ENCODE peak calls at places on chromosomes 16 and 17, in four cellular contexts. T is GM12878, G is HepG2, X is K562. Z is an unnamed sample.

GRCh38 chr17:51228177-51228576 is 31.7 kb downstream of the MBTD1 start:
- DNase-seq in G (no peak), X (no peak), T (no peak), Z (no peak)

GRCh38 chr17:83193336-83194188 is 114.2 kb downstream of the METRNL start:
- DNase-seq in G (no peak), T (no peak), X (no peak), Z (no peak)

GRCh38 chr17:40109471-40109824 is 9.1 kb upstream of the NR1D1 start:
- DNase-seq in T (no peak), X (no peak), G (peak; percentile 57), Z (no peak)

GRCh38 chr16:31371619-31372484 is 16.9 kb downstream of the ITGAX start:
- DNase-seq in T (no peak), X (no peak), G (peak; percentile 53), Z (no peak)

GRCh38 chr17:28018439-28019070 is 23.9 kb upstream of the NLK start:
- DNase-seq in T (no peak), G (no peak), X (no peak), Z (no peak)

GRCh38 chr17:38584350-38584925 is 21.3 kb downstream of the SRCIN1 start:
- DNase-seq in T (no peak), G (peak; percentile 41), X (peak; percentile 84), Z (peak; percentile 73)

GRCh38 chr16:22313876-22314470 is 16.8 kb downstream of the POLR3E start:
- DNase-seq in X (no peak), G (no peak), T (no peak), Z (no peak)

GRCh38 chr16:77169650-77170236 is 21.2 kb upstream of the MON1B start:
- DNase-seq in T (no peak), G (peak; percentile 52), X (peak; percentile 60), Z (peak; percentile 50)

GRCh38 chr16:3501783-3502400 is 1.1 kb downstream of the CLUAP1 start:
- DNase-seq in G (no peak), X (no peak), T (no peak), Z (no peak)

GRCh38 chr16:83624436-83625120 is 183.2 kb upstream of the HSBP1 start:
- DNase-seq in X (no peak), G (no peak), T (no peak), Z (no peak)

GRCh38 chr16:75733305-75734141 is 7.2 kb upstream of the CPHXL start:
- DNase-seq in X (no peak), T (no peak), G (no peak), Z (no peak)

GRCh38 chr17:20999044-20999573 is 43.7 kb downstream of the USP22 start:
- DNase-seq in T (no peak), X (no peak), G (no peak), Z (no peak)

GRCh38 chr17:30599424-30600061 is 122.3 kb downstream of the GOSR1 start:
- DNase-seq in X (no peak), T (peak; percentile 7), G (no peak), Z (no peak)

GRCh38 chr16:85674418-85674755 is 14.4 kb downstream of the GINS2 start:
- DNase-seq in T (no peak), X (no peak), G (no peak), Z (no peak)

GRCh38 chr16:53714080-53715050 is 10.4 kb downstream of the FTO start:
- DNase-seq in G (no peak), T (no peak), X (no peak), Z (peak; percentile 43)

GRCh38 chr17:68863091-68863652 is 92.0 kb downstream of the ABCA8 start:
- DNase-seq in T (no peak), X (no peak), G (no peak), Z (no peak)

GRCh38 chr16:1146409-1146808 is 6.5 kb upstream of the CACNA1H start:
- DNase-seq in X (peak; percentile 68), G (no peak), T (no peak), Z (peak; percentile 33)

GRCh38 chr16:60655514-60656153 is 1380.6 kb downstream of the CDH8 start:
- DNase-seq in G (no peak), X (no peak), T (no peak), Z (no peak)

GRCh38 chr16:89318430-89318758 is 100.9 kb downstream of the ZNF778 start:
- DNase-seq in T (no peak), G (no peak), X (no peak), Z (no peak)

GRCh38 chr17:79108870-79109269 is 34.2 kb downstream of the ENGASE start:
- DNase-seq in X (no peak), T (no peak), G (no peak), Z (no peak)
- TF ChIP-seq BHLHE40 in X (no peak), T (no peak), G (no peak), Z (no peak)

GRCh38 chr16:56197227-56197992 is 6.1 kb downstream of the GNAO1 start:
- DNase-seq in T (no peak), X (no peak), G (no peak), Z (no peak)
- TF ChIP-seq TARDBP in T (no peak), X (no peak), G (no peak), Z (no peak)

DNA sequence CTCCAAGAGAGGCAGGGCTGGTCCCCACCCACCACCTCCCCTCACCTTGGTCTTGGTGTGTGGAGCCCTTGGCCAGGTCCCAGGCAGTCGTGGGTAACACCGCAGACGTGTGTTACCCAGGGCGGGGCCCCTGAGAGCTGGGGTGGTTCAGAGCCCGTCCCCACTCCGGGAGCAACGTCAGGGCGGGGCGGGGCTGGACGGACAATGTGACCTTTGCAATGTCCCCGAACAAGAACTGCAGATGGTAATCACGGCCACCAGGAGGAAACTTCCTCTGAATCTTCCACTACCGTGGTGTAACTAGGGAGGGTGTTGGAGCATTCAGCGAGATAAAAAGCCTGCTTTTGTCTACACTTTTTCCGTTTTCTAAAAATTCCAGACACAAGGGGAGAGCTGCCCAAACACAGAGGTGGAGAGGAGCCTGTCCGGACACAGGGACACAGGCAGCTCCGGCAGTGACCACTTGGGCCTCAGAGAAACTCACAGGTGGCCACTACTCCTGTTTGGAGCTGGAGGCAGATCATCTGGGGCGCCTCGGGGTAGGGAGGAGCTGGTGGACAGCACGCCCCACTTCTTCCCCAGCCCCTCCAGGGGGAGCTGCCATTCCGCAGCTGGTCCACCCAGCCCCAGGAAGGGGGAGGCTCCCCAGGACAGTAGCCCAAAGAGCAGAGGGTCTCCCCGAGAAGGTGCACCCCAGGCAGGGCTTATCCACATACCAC is 14.2 kb upstream of the SLC38A10 start:
- DNase-seq in X (peak; percentile 94), G (peak; percentile 91), T (no peak), Z (peak; percentile 74)
- TF ChIP-seq BHLHE40 in X (no peak), G (no peak), T (no peak), Z (no peak)

GRCh38 chr16:69476920-69477418 is 52.5 kb downstream of the CYB5B start:
- DNase-seq in T (no peak), G (peak; percentile 29), X (no peak), Z (peak; percentile 27)

GRCh38 chr16:69481901-69482341 is 57.5 kb downstream of the CYB5B start:
- DNase-seq in X (peak; percentile 50), G (no peak), T (no peak), Z (no peak)

GRCh38 chr16:69479806-69480205 is 55.4 kb downstream of the CYB5B start:
- DNase-seq in T (no peak), X (no peak), G (no peak), Z (no peak)

GRCh38 chr16:69477546-69477945 is 53.1 kb downstream of the CYB5B start:
- DNase-seq in T (no peak), G (no peak), X (no peak), Z (no peak)

DNA sequence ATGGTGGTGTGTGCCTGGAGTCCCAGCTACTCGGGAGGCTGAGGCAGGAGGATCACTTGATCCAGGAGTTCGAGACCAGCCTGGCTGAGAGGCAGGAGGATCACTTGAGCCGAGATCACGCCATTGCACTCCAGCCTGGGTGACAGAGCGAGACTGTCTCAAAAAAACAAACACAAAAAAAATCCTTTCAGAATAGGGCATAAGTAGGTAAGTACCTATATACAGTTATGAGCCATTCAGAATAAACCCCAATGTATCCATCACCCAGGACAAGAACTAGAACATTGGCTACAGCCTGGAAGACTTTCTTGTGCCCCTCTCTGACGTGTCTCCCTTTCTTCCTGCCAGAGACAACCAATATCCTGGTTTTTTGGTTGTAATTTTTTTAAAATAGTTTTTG is 54.3 kb downstream of the CYB5B start:
- DNase-seq in T (no peak), X (no peak), G (no peak), Z (no peak)
- TF ChIP-seq TARDBP in T (no peak), X (no peak), G (no peak), Z (no peak)

GRCh38 chr17:35240861-35241260 is 2.0 kb upstream of the SLFN5 start:
- DNase-seq in X (no peak), G (no peak), T (no peak), Z (no peak)

GRCh38 chr17:35239823-35240222 is 3.0 kb upstream of the SLFN5 start:
- DNase-seq in X (no peak), T (no peak), G (no peak), Z (no peak)

GRCh38 chr17:35242805-35243458 is at the start of gene SLFN5:
- DNase-seq in X (peak; percentile 72), T (peak; percentile 73), G (peak; percentile 68), Z (peak; percentile 82)

GRCh38 chr17:35242158-35242804 is 591 bp upstream of the SLFN5 start:
- DNase-seq in X (peak; percentile 14), G (peak; percentile 53), T (no peak), Z (peak; percentile 54)

DNA sequence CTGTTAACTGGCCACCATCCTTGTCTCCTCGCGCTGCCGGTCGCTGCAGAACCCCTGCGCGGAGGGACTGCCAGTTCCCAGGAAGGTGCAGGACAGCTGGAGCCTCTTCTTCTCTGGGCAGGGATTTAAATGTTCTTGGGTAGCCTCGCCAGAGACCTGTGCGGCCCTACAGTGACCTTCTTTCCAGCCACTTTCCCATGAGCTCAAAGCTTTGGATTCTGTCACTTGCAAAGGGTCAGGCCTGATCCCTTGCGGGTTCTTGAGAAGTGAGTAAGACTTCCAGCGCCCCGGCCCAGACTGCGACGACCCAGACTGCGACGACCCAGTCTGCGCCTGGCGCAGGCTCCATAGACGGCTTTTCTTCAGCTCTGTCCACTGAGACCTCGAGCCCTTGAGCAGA is 1.4 kb upstream of the SLFN5 start:
- DNase-seq in X (no peak), T (no peak), G (no peak), Z (no peak)
- TF ChIP-seq BHLHE40 in X (no peak), T (no peak), G (no peak), Z (no peak)

GRCh38 chr17:75518201-75518600 is 1.9 kb downstream of the TSEN54 start:
- DNase-seq in G (no peak), T (peak; percentile 28), X (no peak), Z (no peak)

GRCh38 chr17:75515523-75516254 is at the start of gene CASKIN2:
- DNase-seq in G (peak; percentile 86), X (peak; percentile 96), T (peak; percentile 30), Z (peak; percentile 99)

GRCh38 chr17:75516255-75516618 is at the start of gene TSEN54:
- DNase-seq in G (peak; percentile 78), X (peak; percentile 91), T (peak; percentile 33), Z (peak; percentile 96)

GRCh38 chr17:75517277-75517865 is 1.0 kb downstream of the TSEN54 start:
- DNase-seq in G (no peak), X (no peak), T (no peak), Z (no peak)

GRCh38 chr17:75516619-75517276 is 420 bp downstream of the TSEN54 start:
- DNase-seq in X (no peak), G (no peak), T (no peak), Z (peak; percentile 37)
- TF ChIP-seq TARDBP in X (no peak), G (no peak), T (no peak), Z (no peak)